ENCODE peak calls at places on chromosomes 3 and 15, in five cellular contexts. H is PC-9, T is transverse colon, S is gastrocnemius medialis, X is cardiac muscle cell. K is an unnamed sample.

GRCh38 chr3:60536420-60536819 is 714.8 kb downstream of the FHIT start:
- DNase-seq in H (no peak), T (no peak), S (no peak), X (no peak), K (peak; percentile 2)

GRCh38 chr3:101036676-101037075 is 43.5 kb upstream of the ABI3BP start:
- DNase-seq in H (peak; percentile 86), T (no peak), S (no peak), X (no peak), K (no peak)

GRCh38 chr3:108283989-108284388 is 12.4 kb upstream of the HHLA2 start:
- DNase-seq in H (no peak), T (no peak), S (no peak), X (no peak), K (no peak)

GRCh38 chr15:63076136-63077005 is 33.8 kb downstream of the TPM1 start:
- DNase-seq in H (no peak), T (no peak), S (no peak), X (no peak), K (no peak)

GRCh38 chr15:40793216-40793989 is 13.5 kb upstream of the ZFYVE19 start:
- DNase-seq in H (peak; percentile 91), T (peak; percentile 87), S (no peak), X (no peak), K (peak; percentile 100)

GRCh38 chr15:90006217-90007088 is 5.3 kb downstream of the ZNF710 start:
- DNase-seq in H (no peak), T (no peak), S (no peak), X (no peak), K (no peak)

GRCh38 chr3:142447308-142447851 is 457 bp downstream of the XRN1 start:
- DNase-seq in H (no peak), T (peak; percentile 44), S (peak; percentile 27), X (peak; percentile 52), K (peak; percentile 40)

GRCh38 chr3:186002884-186003472 is 65.2 kb upstream of the TRA2B start:
- DNase-seq in H (peak; percentile 56), T (no peak), S (no peak), X (peak; percentile 34), K (peak; percentile 8)

GRCh38 chr3:45341876-45342275 is 46.5 kb upstream of the LARS2 start:
- DNase-seq in H (no peak), T (no peak), S (no peak), X (no peak), K (no peak)

GRCh38 chr15:49876401-49877038 is 242.5 kb downstream of the ATP8B4 start:
- DNase-seq in H (no peak), T (no peak), S (peak; percentile 27), X (peak; percentile 17), K (peak; percentile 21)

GRCh38 chr3:127140501-127141460 is 52.1 kb upstream of the PRR23E start:
- DNase-seq in H (no peak), T (no peak), S (no peak), X (no peak), K (no peak)

GRCh38 chr3:97235611-97236315 is 421.4 kb downstream of the EPHA6 start:
- DNase-seq in H (peak; percentile 69), T (no peak), S (no peak), X (no peak), K (no peak)

GRCh38 chr3:23888617-23889228 is 28.1 kb downstream of the NKIRAS1 start:
- DNase-seq in H (no peak), T (no peak), S (no peak), X (no peak), K (peak; percentile 21)

GRCh38 chr3:70614111-70614510 is 301.7 kb upstream of the MDFIC2 start:
- DNase-seq in H (no peak), T (no peak), S (no peak), X (no peak), K (no peak)

GRCh38 chr15:78216276-78217229 is 17.8 kb downstream of the ACSBG1 start:
- DNase-seq in H (peak; percentile 92), T (peak; percentile 93), S (peak; percentile 93), X (no peak), K (peak; percentile 99)

GRCh38 chr15:89740137-89740536 is 10.9 kb downstream of the MESP1 start:
- DNase-seq in H (peak; percentile 64), T (peak; percentile 67), S (peak; percentile 39), X (peak; percentile 78), K (peak; percentile 81)

GRCh38 chr3:24160424-24160823 is 215.3 kb downstream of the NR1D2 start:
- DNase-seq in H (no peak), T (no peak), S (no peak), X (peak; percentile 67), K (no peak)

GRCh38 chr3:17795733-17796132 is 53.3 kb upstream of the TBC1D5 start:
- DNase-seq in H (no peak), T (no peak), S (no peak), X (no peak), K (no peak)

GRCh38 chr15:91142097-91142744 is 42.2 kb downstream of the SV2B start:
- DNase-seq in H (no peak), T (no peak), S (no peak), X (no peak), K (peak; percentile 2)

GRCh38 chr3:193897791-193898190 is 238.2 kb upstream of the HES1 start:
- DNase-seq in H (no peak), T (no peak), S (no peak), X (peak; percentile 22), K (no peak)

DNA sequence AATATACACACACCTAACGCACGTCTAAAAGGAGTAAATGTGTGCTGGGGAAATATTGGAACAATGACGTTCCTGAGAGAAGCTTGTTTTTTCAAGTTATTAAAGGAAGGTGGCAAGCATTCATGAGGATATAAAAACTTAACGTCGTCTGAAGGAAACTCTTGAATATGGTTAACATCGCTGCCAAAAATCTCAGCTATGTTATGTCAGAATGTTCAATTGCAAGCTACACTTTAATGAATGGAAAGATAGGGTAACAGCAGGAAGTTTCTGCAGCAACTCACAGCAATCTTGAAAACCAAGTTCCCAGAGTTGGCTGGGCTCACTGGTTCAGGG is 54.3 kb upstream of the MEF2A start:
- DNase-seq in H (no peak), T (no peak), S (no peak), X (no peak), K (no peak)
- H3K4me1 ChIP-seq in H (no peaks in the 10 kb centered on the region), T (peaks cover 20% of the 10 kb centered on the region), S (peaks cover 48% of the 10 kb centered on the region), X (peaks cover 9% of the 10 kb centered on the region), K (peaks cover 6% of the 10 kb centered on the region)

GRCh38 chr3:151880326-151880725 is 6.9 kb downstream of the SUCNR1 start:
- DNase-seq in H (no peak), T (no peak), S (no peak), X (no peak), K (no peak)
- H3K27me3 ChIP-seq in H (no peaks in the 10 kb centered on the region), T (no peaks in the 10 kb centered on the region), S (no peaks in the 10 kb centered on the region), X (no peaks in the 10 kb centered on the region), K (no peaks in the 10 kb centered on the region)

DNA sequence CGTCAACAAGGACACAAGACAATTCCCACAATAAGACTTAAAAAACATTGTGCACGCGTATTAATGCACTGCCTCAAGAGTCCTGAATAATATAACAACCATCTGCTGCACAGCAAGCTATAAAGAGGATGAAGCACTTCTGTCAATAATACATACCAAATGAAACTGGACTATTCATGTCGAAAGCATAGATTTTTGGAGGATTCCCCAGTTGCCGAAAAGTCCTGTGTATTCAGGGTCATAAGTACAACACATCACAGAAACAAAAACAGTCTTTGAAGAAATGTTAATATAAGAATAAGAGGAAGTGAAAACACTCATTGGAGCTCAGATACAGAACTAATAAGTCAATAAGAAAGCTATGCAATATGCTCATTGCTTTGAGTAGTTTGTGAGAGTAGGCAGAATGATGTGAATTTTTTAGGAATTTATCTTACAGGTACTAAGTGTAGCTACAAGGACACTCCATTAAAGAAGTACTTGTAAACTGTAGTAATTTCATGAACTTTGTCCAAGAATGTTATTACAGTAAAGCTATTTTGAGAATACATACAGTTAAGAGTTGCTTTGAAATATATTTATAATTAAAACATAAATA is 31.6 kb downstream of the CBLB start:
- DNase-seq in H (no peak), T (no peak), S (no peak), X (no peak), K (no peak)
- H3K27ac ChIP-seq in H (no peak overlapping the region), T (no peak overlapping the region), S (no peak overlapping the region), X (peak overlapping the region; percentile 38), K (no peak overlapping the region)

GRCh38 chr3:152232679-152233078 is 36.0 kb upstream of the MBNL1 start:
- DNase-seq in H (no peak), T (no peak), S (no peak), X (no peak), K (no peak)
- H3K4me1 ChIP-seq in H (peaks cover 8% of the 10 kb centered on the region), T (peaks cover 13% of the 10 kb centered on the region), S (peaks cover 4% of the 10 kb centered on the region), X (no peaks in the 10 kb centered on the region), K (no peaks in the 10 kb centered on the region)

DNA sequence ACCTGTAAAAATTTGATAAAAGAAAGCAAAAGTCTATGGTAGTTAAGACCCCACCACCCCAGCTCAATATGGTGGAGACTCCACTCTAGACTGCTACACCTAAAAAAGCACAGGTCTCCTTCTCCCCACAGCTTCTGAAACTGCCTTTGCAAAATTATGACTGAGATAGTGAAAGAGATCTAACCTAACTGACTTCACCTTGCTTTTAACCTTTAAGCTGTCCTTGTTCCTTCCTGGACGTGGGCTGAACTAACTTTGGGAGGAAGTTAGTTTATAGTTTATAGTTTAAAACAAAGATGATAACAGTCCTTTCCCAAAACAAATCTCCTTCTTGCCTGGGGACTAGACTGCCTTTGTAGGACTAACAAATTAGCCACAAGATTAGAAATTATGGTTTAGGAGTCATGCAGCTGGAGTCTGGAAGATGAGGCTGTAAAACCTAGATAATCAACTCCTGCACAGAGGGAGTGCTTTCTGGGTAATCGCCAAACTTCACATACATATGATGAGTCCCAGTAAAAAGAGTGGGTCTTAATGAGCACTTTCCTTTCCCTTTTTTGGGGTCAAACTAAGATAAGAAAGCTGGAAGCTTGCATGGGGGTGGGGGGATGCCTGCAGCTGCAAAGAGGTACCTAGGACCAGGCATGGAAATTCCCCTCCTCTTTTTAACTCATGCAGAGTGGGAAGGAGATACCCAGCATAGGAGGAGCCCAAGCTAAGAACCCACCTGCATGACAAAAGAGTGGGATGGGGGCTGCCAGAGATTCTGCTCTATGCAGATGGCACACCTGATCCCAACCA is 17.5 kb downstream of the CCR8 start:
- DNase-seq in H (no peak), T (no peak), S (no peak), X (no peak), K (peak; percentile 17)
- H3K27me3 ChIP-seq in H (no peaks in the 10 kb centered on the region), T (no peaks in the 10 kb centered on the region), S (no peaks in the 10 kb centered on the region), X (no peaks in the 10 kb centered on the region), K (no peaks in the 10 kb centered on the region)

DNA sequence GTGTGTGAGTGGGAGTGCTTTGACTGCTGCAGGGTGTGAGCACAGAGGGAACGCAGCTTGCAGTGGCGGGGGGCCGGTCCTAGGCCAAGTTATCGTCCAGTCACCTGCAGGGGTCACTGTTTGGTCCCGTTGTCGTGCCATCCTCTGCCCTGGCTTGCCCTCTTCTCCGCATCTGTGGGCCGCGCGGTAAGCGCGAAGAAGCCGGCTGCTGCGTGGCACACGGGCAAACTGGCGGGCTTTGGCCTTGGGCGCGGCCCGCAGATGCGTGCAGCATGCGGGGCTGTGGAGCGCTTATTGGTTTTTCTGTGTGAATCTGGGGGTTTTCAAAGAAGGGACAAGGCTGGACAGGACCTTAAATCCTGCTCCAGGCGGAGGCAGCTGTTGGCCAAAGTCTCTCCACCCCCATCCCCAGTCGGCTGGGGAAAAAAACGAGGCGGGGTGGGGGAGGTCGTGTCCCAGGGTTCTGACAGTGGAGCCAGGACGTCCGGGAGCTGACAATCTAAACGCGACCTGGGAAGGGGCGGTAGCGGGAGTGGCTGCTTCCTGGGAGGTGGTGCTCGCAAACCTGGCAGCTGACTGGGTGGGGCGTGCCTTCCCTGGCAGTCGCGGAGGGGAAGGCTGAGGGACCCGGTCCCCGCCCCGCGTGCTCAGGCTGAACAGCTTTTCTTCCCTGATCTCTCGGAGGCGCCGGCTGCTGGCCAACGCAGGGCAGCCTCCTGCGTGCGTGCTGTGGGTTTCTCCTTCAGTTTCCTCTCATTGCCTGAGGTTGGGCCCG is 39.7 kb upstream of the VEPH1 start:
- DNase-seq in H (peak; percentile 67), T (peak; percentile 83), S (peak; percentile 71), X (peak; percentile 46), K (peak; percentile 10)
- H3K27ac ChIP-seq in H (no peak overlapping the region), T (no peak overlapping the region), S (peak overlapping the region; percentile 68), X (no peak overlapping the region), K (no peak overlapping the region)